ENCODE peak calls at places on chromosomes 3 and 15, in eight cellular contexts. B is astrocyte of the cerebellum, C is hepatocyte, H is fibroblast of the aortic adventitia, V is A549, Y is AG09319, M is neural progenitor cell, T is lung. L is an unnamed sample.

GRCh38 chr3:48966876-48967361 is 23.1 kb upstream of the P4HTM start:
- DNase-seq in B (no peak), C (no peak), H (no peak), V (no peak), Y (no peak), M (no peak), T (no peak), L (no peak)

GRCh38 chr3:26484140-26484539 is 138.4 kb upstream of the LRRC3B start:
- DNase-seq in B (no peak), C (peak), H (no peak), V (peak), Y (no peak), M (peak), T (no peak), L (no peak)

GRCh38 chr3:45333549-45333948 is 54.8 kb upstream of the LARS2 start:
- DNase-seq in B (peak), C (no peak), H (peak), V (no peak), Y (no peak), M (no peak), T (no peak), L (no peak)

GRCh38 chr15:23467110-23467600 is 20.1 kb upstream of the GOLGA6L2 start:
- DNase-seq in B (peak), C (peak), H (peak), V (peak), Y (peak), M (peak), T (no peak), L (no peak)

GRCh38 chr3:107208100-107208499 is 169.1 kb upstream of the CCDC54 start:
- DNase-seq in B (peak), C (peak), H (peak), V (peak), Y (peak), M (peak), T (no peak), L (no peak)

GRCh38 chr3:31559872-31560534 is 27.3 kb downstream of the STT3B start:
- DNase-seq in B (no peak), C (no peak), H (no peak), V (no peak), Y (no peak), M (no peak), T (no peak), L (no peak)

GRCh38 chr3:8581806-8582436 is 62.7 kb downstream of the SSUH2 start:
- DNase-seq in B (no peak), C (no peak), H (no peak), V (no peak), Y (no peak), M (no peak), T (peak), L (no peak)

GRCh38 chr15:70741107-70741511 is 22.2 kb downstream of the UACA start:
- DNase-seq in B (peak), C (peak), H (peak), V (peak), Y (peak), M (no peak), T (peak), L (peak)

GRCh38 chr15:64905119-64905831 is 6.4 kb upstream of the ANKDD1A start:
- DNase-seq in B (no peak), C (peak), H (peak), V (peak), Y (peak), M (peak), T (peak), L (peak)
- TF ChIP-seq CTCF in B (peak), C (peak), H (peak), V (peak), Y (peak), M (peak), T (peak), L (peak)

DNA sequence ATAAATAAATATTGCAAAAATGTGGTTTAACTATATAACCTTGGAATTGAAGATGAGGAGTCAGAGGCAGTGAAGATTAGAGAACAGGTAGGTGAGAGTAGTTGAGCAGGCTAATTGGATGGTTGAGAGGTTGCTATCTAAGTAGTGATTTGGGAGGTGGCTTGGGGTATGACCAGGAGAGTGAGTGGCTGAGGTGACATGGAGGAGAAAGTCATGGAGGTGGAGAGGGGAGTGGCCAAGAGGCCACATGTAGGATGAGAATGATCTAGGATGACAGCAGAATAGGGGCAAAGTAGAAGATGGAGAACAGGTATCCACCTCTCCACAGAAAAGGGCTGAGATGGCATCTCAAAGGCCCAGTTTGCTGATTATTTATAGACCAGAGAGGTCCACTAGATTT is 10.5 kb upstream of the RLBP1 start:
- DNase-seq in B (no peak), C (no peak), H (no peak), V (no peak), Y (no peak), M (no peak), T (no peak), L (no peak)
- TF ChIP-seq CTCF in B (no peak), C (no peak), H (no peak), V (no peak), Y (no peak), M (no peak), T (no peak), L (no peak)

DNA sequence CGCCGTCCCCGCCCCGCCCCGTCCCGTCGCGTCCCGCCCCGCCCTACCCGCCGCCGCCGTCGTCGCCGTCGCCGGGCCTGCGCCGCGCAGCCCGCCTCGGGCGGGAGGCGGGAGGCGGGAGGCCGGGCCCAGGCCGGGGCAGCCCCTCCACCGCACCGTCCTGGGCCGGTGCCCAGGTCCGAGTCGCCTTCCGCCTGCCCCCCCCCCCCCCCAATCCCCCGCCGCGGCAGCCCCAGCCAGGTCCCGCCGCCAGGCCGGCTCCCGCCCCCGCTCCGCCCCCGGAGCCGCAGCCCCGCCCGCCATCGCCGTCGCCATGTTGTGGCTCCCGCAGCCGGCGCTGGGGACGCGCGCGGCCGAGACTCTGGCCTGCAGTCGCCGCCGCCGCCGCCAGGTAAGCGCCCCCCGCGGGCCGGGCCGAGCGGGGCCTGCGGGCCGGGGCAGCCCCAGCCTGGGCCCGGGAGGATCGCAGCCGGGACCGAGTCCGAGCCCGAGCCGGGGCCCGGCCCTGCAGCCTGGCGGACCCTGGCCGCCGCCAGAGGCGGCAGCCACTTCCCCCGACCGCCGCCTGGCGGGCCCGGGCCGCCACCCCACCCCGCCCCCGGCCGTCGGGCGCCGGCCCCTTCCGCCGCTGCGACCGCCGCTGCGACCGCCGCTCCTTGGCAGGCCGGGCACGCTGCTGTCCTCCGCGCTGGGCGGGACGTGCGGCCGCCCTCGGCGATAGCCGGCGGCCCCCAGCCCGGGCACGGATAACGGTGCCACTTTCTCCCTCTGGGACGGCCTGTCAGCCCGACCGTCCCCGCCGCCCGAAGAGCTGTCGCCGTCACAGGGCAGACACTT is at the start of gene ZNF592:
- DNase-seq in B (no peak), C (peak), H (peak), V (peak), Y (peak), M (peak), T (peak), L (peak)
- TF ChIP-seq CTCF in B (no peak), C (no peak), H (peak), V (peak), Y (no peak), M (no peak), T (no peak), L (peak)

GRCh38 chr15:67569668-67570067 is 27.2 kb downstream of the MAP2K5 start:
- DNase-seq in B (no peak), C (no peak), H (no peak), V (no peak), Y (no peak), M (no peak), T (no peak), L (no peak)

GRCh38 chr15:67573194-67573593 is 30.7 kb downstream of the MAP2K5 start:
- DNase-seq in B (no peak), C (no peak), H (no peak), V (no peak), Y (no peak), M (no peak), T (no peak), L (no peak)

GRCh38 chr15:67574981-67575632 is 32.6 kb downstream of the MAP2K5 start:
- DNase-seq in B (peak), C (no peak), H (no peak), V (no peak), Y (peak), M (peak), T (no peak), L (no peak)

GRCh38 chr15:67570875-67571642 is 28.6 kb downstream of the MAP2K5 start:
- DNase-seq in B (no peak), C (peak), H (no peak), V (no peak), Y (no peak), M (no peak), T (no peak), L (no peak)

DNA sequence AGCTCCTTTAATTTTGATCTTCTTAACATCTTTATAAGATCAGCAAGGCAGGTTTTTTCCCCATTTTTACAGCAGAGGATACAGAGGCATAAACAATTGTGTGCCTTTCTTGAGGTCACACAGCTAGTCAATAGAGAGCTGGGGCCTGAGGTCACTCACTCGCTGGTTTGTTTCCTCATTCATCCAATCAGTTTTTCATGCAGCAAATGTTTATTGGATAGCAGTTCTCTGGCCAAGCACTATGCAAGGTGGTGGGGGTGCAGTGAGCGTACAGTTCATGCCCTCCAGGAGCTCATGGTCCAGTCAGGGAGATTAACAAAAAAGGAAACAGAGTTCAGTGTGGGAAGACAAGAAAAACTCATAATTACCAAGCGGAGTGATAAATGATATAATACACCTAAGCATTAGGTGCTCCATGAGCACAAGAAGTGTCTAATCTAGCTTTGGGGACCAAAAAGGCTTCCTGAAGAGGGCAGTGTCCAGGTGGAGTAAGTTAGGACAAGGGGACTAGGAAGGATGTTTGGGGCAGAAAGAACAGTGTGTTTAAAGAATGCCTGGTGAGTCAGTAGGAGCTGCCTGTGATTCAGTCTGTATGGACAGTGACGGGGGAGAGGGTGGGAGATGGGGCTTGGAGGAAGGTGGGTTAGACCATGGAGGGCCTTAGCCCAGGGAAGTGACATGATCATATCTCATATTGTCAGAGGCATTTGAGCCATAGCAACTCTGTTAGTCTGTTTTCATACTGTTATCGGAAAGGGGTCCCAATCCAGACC is 29.3 kb downstream of the MAP2K5 start:
- DNase-seq in B (no peak), C (peak), H (no peak), V (no peak), Y (no peak), M (no peak), T (no peak), L (no peak)
- TF ChIP-seq CTCF in B (no peak), C (no peak), H (no peak), V (no peak), Y (no peak), M (no peak), T (no peak), L (no peak)

GRCh38 chr15:74548236-74548635 is 7.2 kb downstream of the ARID3B start:
- DNase-seq in B (no peak), C (no peak), H (no peak), V (no peak), Y (no peak), M (no peak), T (no peak), L (no peak)

GRCh38 chr15:74543043-74543422 is 2.0 kb downstream of the ARID3B start:
- DNase-seq in B (no peak), C (no peak), H (no peak), V (no peak), Y (no peak), M (no peak), T (no peak), L (no peak)

GRCh38 chr15:74545061-74545460 is 4.0 kb downstream of the ARID3B start:
- DNase-seq in B (no peak), C (no peak), H (no peak), V (no peak), Y (no peak), M (no peak), T (no peak), L (no peak)

GRCh38 chr15:74543583-74543982 is 2.6 kb downstream of the ARID3B start:
- DNase-seq in B (no peak), C (no peak), H (no peak), V (no peak), Y (no peak), M (no peak), T (no peak), L (no peak)

GRCh38 chr15:74545776-74546656 is 5.0 kb downstream of the ARID3B start:
- DNase-seq in B (peak), C (peak), H (peak), V (peak), Y (peak), M (no peak), T (peak), L (peak)
- TF ChIP-seq CTCF in B (no peak), C (no peak), H (no peak), V (no peak), Y (no peak), M (no peak), T (no peak), L (no peak)

GRCh38 chr3:122942937-122943827 is 84.4 kb downstream of the SEMA5B start:
- DNase-seq in B (peak), C (peak), H (peak), V (peak), Y (peak), M (peak), T (peak), L (no peak)
- TF ChIP-seq CTCF in B (peak), C (peak), H (peak), V (peak), Y (peak), M (peak), T (peak), L (peak)

DNA sequence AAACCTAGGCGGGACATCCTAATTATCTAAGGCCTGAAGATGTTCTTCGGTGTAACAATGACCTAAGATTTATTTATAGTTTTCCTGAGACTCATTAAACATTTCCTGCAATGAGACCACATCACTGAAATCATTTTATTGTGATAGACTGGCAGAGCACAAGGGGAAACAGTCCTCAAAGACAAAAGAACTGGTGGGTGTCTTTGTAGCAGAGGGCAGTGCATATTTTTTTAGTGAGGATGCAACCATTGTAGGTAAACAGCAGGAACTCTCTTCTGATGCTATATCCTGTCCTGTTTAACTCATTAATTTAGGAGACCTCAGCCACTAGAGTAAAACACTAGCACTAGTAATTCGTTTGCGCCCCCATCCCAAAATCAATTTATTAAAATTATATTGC is 100.0 kb downstream of the MAGI1 start:
- DNase-seq in B (no peak), C (no peak), H (no peak), V (no peak), Y (no peak), M (no peak), T (no peak), L (no peak)
- TF ChIP-seq CTCF in B (no peak), C (no peak), H (no peak), V (no peak), Y (no peak), M (no peak), T (no peak), L (no peak)

GRCh38 chr15:78808550-78808949 is 2.7 kb downstream of the ADAMTS7 start:
- DNase-seq in B (no peak), C (no peak), H (peak), V (peak), Y (no peak), M (peak), T (no peak), L (no peak)
- TF ChIP-seq CTCF in B (peak), C (peak), H (peak), V (peak), Y (peak), M (peak), T (no peak), L (peak)

GRCh38 chr15:36501063-36501678 is 78.3 kb upstream of the CDIN1 start:
- DNase-seq in B (peak), C (peak), H (peak), V (peak), Y (peak), M (peak), T (no peak), L (no peak)

GRCh38 chr15:36507458-36507857 is 72.0 kb upstream of the CDIN1 start:
- DNase-seq in B (no peak), C (no peak), H (no peak), V (no peak), Y (no peak), M (no peak), T (no peak), L (no peak)

GRCh38 chr15:36502509-36502908 is 76.9 kb upstream of the CDIN1 start:
- DNase-seq in B (no peak), C (no peak), H (no peak), V (no peak), Y (no peak), M (no peak), T (no peak), L (no peak)

GRCh38 chr15:36511594-36511993 is 67.8 kb upstream of the CDIN1 start:
- DNase-seq in B (no peak), C (no peak), H (no peak), V (no peak), Y (no peak), M (no peak), T (no peak), L (no peak)

DNA sequence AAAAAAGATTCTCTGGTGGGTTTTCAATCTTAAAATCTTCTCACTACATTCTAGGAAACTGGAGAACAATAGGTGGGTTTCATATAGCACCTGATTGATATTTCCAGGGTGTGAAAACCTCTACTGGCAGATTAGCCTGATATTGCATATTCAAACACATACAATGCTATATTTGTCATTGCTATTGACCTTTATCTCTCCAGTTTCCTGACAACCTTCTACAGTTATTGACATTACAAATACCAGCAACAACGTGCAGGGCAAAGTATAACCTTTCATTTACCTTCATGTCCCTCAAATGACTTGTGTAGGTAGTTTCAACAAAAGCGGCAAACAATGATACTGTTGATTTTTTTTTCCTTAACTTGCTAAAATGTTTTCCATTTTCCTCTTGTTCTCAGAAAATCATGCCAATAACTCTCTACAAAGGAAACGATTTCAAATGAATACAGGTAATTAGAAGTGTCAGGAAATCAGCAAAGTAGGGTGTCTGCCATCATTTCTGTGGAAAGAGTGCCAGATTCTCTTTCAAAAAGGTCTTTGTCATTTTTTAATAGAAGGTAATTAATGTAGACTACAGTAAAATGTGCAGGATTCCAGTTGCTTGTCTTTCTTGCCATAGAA is 72.6 kb upstream of the CDIN1 start:
- DNase-seq in B (no peak), C (no peak), H (no peak), V (no peak), Y (no peak), M (no peak), T (no peak), L (no peak)
- TF ChIP-seq CTCF in B (no peak), C (no peak), H (no peak), V (no peak), Y (no peak), M (no peak), T (no peak), L (no peak)

GRCh38 chr3:128745742-128746141 is 19.8 kb downstream of the RAB7A start:
- DNase-seq in B (no peak), C (no peak), H (no peak), V (peak), Y (no peak), M (no peak), T (no peak), L (no peak)
- TF ChIP-seq CTCF in B (no peak), C (no peak), H (no peak), V (no peak), Y (no peak), M (peak), T (no peak), L (no peak)

L was measured in CD14-positive monocyte.